ENCODE peak calls at places on chromosomes 3 and 15, in six cellular contexts. R, N, P, J, E and F are unnamed samples.

GRCh38 chr3:128210711-128211110 is 57.4 kb downstream of the EEFSEC start:
- DNase-seq in N (no peak), J (no peak), E (no peak), P (no peak), R (no peak), F (no peak)

GRCh38 chr3:150790621-150791020 is 27.7 kb upstream of the SIAH2 start:
- DNase-seq in J (no peak), P (no peak), R (no peak), E (no peak), N (no peak), F (no peak)

GRCh38 chr15:73283341-73283962 is 85.3 kb downstream of the HCN4 start:
- DNase-seq in N (no peak), E (no peak), J (no peak), R (no peak), P (no peak), F (no peak)

GRCh38 chr3:152243301-152243711 is 25.4 kb upstream of the MBNL1 start:
- DNase-seq in E (no peak), N (no peak), R (no peak), P (no peak), J (no peak), F (no peak)

GRCh38 chr15:52728899-52729298 is 49.7 kb upstream of the ATOSA start:
- DNase-seq in J (no peak), P (no peak), E (no peak), R (no peak), N (no peak), F (no peak)

GRCh38 chr3:101229681-101230080 is 90.7 kb downstream of the IMPG2 start:
- DNase-seq in J (no peak), N (no peak), R (no peak), P (no peak), E (no peak), F (no peak)

GRCh38 chr15:79539426-79539825 is 107.3 kb downstream of the MINAR1 start:
- DNase-seq in J (peak; percentile 32), E (no peak), R (no peak), P (no peak), N (no peak), F (no peak)

GRCh38 chr15:26901036-26901435 is 34.2 kb downstream of the GABRA5 start:
- DNase-seq in P (no peak), J (no peak), R (no peak), N (no peak), E (no peak), F (no peak)

GRCh38 chr15:101635944-101636727 is 16.0 kb downstream of the TM2D3 start:
- DNase-seq in R (no peak), N (no peak), J (no peak), P (no peak), E (no peak), F (no peak)

GRCh38 chr3:31093608-31093990 is 199.1 kb upstream of the GADL1 start:
- DNase-seq in N (no peak), J (no peak), E (no peak), P (no peak), R (no peak), F (no peak)

GRCh38 chr15:39299506-39300267 is 281.2 kb upstream of the THBS1 start:
- DNase-seq in J (no peak), N (no peak), E (no peak), R (no peak), P (no peak), F (no peak)